ENCODE peak calls at places on chromosome 3, in four cellular contexts. E is neuronal stem cell, S is uterus, P is HL-60. R is an unnamed sample.

GRCh38 chr3:33231755-33232465 is 13.3 kb upstream of the SUSD5 start:
- DNase-seq in P (no peak), S (no peak), E (no peak), R (no peak)

GRCh38 chr3:173371848-173372487 is 25.6 kb upstream of the NLGN1 start:
- DNase-seq in E (peak), S (peak), P (no peak), R (no peak)

GRCh38 chr3:53142986-53143385 is 12.8 kb upstream of the RFT1 start:
- DNase-seq in S (no peak), P (no peak), E (no peak), R (peak)

GRCh38 chr3:60730371-60730770 is 520.9 kb downstream of the FHIT start:
- DNase-seq in S (no peak), P (no peak), E (no peak), R (no peak)

GRCh38 chr3:138455801-138456716 is 21.6 kb downstream of the ESYT3 start:
- DNase-seq in E (no peak), S (no peak), P (no peak), R (no peak)

GRCh38 chr3:9028134-9028533 is 64.9 kb upstream of the RAD18 start:
- DNase-seq in E (no peak), S (peak), P (no peak), R (peak)

GRCh38 chr3:4794331-4794730 is 184.9 kb upstream of the BHLHE40 start:
- DNase-seq in E (no peak), S (no peak), P (no peak), R (no peak)

GRCh38 chr3:196274585-196274984 is 12.9 kb downstream of the PCYT1A start:
- DNase-seq in P (no peak), E (no peak), S (no peak), R (no peak)

GRCh38 chr3:171711461-171711860 is 98.8 kb downstream of the PLD1 start:
- DNase-seq in P (no peak), S (no peak), E (no peak), R (no peak)

GRCh38 chr3:105598047-105598796 is 231.5 kb downstream of the ALCAM start:
- DNase-seq in P (no peak), S (no peak), E (no peak), R (no peak)

GRCh38 chr3:157786216-157786615 is 283.0 kb upstream of the VEPH1 start:
- DNase-seq in P (no peak), S (no peak), E (no peak), R (no peak)

GRCh38 chr3:129604942-129605592 is 1.4 kb downstream of the PLXND1 start:
- DNase-seq in P (no peak), S (no peak), E (no peak), R (no peak)

GRCh38 chr3:74643636-74644035 is 29.2 kb upstream of the CNTN3 start:
- DNase-seq in P (no peak), S (peak), E (no peak), R (peak)

DNA sequence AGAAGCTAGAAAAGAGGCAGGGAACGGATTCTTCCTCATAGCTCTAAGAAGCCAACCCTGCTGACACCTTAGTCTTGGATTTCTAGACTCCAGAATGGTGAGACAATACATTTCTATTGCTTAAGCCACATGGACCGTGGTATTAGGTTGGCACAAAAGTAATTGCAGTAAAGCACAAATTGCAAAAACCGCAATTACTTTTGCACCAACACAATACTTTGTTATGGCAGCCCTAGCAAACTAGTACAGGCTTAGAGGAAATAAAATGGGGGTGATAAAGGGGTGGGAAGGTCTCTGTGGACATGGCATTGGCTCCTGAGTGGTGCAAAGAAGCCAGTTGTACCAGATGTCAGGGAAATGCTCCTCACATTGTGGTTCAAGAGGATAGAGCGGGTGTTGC is 56.0 kb downstream of the SLC7A14 start:
- DNase-seq in S (no peak), P (no peak), E (no peak), R (no peak)
- H3K4me3 ChIP-seq in S (no peak), P (no peak), E (no peak), R (no peak)

GRCh38 chr3:3295586-3295985 is 116.1 kb upstream of the CRBN start:
- DNase-seq in E (no peak), S (no peak), P (no peak), R (no peak)

GRCh38 chr3:3296858-3297430 is 117.5 kb upstream of the CRBN start:
- DNase-seq in P (no peak), E (no peak), S (no peak), R (no peak)
- H3K4me3 ChIP-seq in P (no peak), E (no peak), S (no peak), R (no peak)

GRCh38 chr3:177041730-177042551 is 155.3 kb downstream of the TBL1XR1 start:
- DNase-seq in S (no peak), P (no peak), E (no peak), R (no peak)
- H3K4me3 ChIP-seq in S (no peak), P (no peak), E (no peak), R (no peak)

DNA sequence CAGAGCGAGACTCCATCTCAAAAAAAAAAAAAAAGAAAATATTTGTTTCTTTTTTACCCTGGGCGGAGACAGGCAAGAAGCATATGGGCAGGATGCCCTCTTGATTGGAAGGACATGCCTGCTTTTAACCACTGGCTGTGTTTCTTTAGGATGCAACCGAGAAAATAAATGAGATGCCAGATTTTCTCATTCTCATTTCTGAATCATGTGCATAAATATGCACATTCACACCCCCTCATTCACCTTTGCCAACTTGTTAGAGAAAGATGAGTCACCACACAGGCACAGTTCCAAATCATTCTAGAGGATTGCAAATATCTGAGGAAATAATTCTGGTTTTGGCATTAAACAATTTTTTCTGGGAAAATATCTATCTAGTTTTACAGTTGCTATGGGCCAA is 3.3 kb downstream of the LIPH start:
- DNase-seq in E (no peak), P (no peak), S (peak), R (no peak)
- H3K4me3 ChIP-seq in E (no peak), P (no peak), S (no peak), R (no peak)

GRCh38 chr3:49415931-49416601 is 3.8 kb downstream of the TCTA start:
- DNase-seq in S (no peak), P (peak), E (no peak), R (no peak)
- H3K4me3 ChIP-seq in S (no peak), P (no peak), E (no peak), R (no peak)

DNA sequence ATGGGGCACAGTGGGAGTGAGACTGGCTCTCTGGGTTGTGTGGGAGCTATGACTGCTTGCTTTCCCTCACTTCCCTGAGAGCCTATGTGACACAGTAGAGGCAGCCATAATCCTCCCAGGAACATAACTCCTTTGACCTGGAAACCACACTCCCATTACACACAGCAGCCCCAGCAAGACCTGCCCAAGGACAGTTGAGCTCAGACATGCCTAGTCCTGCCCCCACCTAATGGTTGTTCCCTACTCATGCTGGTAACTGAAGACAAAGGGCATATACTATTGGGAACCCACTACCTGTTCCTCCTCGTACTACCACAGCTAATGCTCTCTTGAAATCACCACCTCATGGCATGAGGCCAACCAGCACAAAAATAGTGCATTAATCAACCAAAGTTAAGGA is 550.4 kb upstream of the ARPP21 start:
- DNase-seq in E (no peak), P (no peak), S (no peak), R (no peak)
- H3K4me3 ChIP-seq in E (no peak), P (no peak), S (no peak), R (no peak)

GRCh38 chr3:41200669-41201021 is 1.3 kb downstream of the CTNNB1 start:
- DNase-seq in P (no peak), E (peak), S (no peak), R (no peak)

GRCh38 chr3:41205591-41205990 is 6.3 kb downstream of the CTNNB1 start:
- DNase-seq in S (no peak), E (no peak), P (no peak), R (no peak)

GRCh38 chr3:41202075-41202833 is 2.9 kb downstream of the CTNNB1 start:
- DNase-seq in E (no peak), S (no peak), P (no peak), R (no peak)

GRCh38 chr3:41204369-41204768 is 5.1 kb downstream of the CTNNB1 start:
- DNase-seq in P (no peak), S (no peak), E (no peak), R (no peak)

GRCh38 chr3:41202834-41203345 is 3.6 kb downstream of the CTNNB1 start:
- DNase-seq in S (no peak), E (no peak), P (no peak), R (peak)
- H3K4me3 ChIP-seq in S (peak), E (peak), P (no peak), R (no peak)

GRCh38 chr3:183687705-183688104 is 9.9 kb upstream of the YEATS2 start:
- DNase-seq in E (no peak), P (no peak), S (no peak), R (no peak)
- H3K4me3 ChIP-seq in E (no peak), P (no peak), S (no peak), R (no peak)

DNA sequence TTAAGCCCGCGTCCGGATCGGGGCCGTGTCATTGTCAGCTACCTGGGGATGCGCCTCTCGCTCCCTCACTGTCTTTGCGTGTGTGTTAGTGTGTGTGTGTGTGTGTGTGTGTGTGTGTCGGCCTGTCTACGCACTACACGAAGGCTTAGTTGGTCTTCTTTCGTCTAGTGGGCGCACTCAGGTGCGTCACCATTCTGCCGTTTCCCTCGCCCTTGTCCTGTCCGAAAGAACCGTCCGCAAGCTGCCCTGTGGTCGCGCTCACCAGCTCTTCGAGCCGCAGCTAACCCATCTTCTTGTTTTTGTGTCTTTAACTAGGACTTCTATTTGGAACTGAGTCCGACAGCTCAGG is 650 bp upstream of the PAQR9 start:
- DNase-seq in S (no peak), P (no peak), E (peak), R (no peak)
- H3K4me3 ChIP-seq in S (peak), P (peak), E (peak), R (peak)